ENCODE peak calls at places on chromosomes 2 and 18, in six cellular contexts. W, I, J, M, K and E are unnamed samples. For H3K4me1, the result is how much of the 10 kb centered on the place peaks cover.

GRCh38 chr18:33277431-33277830 is 163.1 kb downstream of the CCDC178 start:
- DNase-seq in W (no peak), I (no peak), J (no peak), M (no peak), K (no peak), E (no peak)

GRCh38 chr2:210302326-210302725 is 12.6 kb downstream of the MYL1 start:
- DNase-seq in W (no peak), I (peak), J (no peak), M (no peak), K (no peak), E (no peak)

GRCh38 chr18:2939317-2939716 is 73.6 kb downstream of the LPIN2 start:
- DNase-seq in W (no peak), I (no peak), J (no peak), M (no peak), K (no peak), E (no peak)

GRCh38 chr2:159455330-159455918 is 160.9 kb downstream of the BAZ2B start:
- DNase-seq in W (no peak), I (no peak), J (peak), M (no peak), K (no peak), E (no peak)

GRCh38 chr2:118032169-118033013 is 18.5 kb upstream of the CCDC93 start:
- DNase-seq in W (no peak), I (peak), J (peak), M (peak), K (no peak), E (no peak)

GRCh38 chr2:234814366-234814765 is 137.5 kb upstream of the SH3BP4 start:
- DNase-seq in W (no peak), I (no peak), J (no peak), M (no peak), K (no peak), E (no peak)

GRCh38 chr2:54149623-54150501 is 34.4 kb downstream of the ACYP2 start:
- DNase-seq in W (no peak), I (peak), J (peak), M (no peak), K (no peak), E (no peak)

GRCh38 chr2:231288535-231289078 is 90.2 kb downstream of the ARMC9 start:
- DNase-seq in W (no peak), I (no peak), J (no peak), M (no peak), K (no peak), E (no peak)

GRCh38 chr18:46751882-46752281 is 5.0 kb downstream of the ST8SIA5 start:
- DNase-seq in W (no peak), I (no peak), J (no peak), M (no peak), K (no peak), E (no peak)

GRCh38 chr18:54181856-54182612 is 42.4 kb downstream of the MBD2 start:
- DNase-seq in W (no peak), I (peak), J (peak), M (no peak), K (no peak), E (no peak)

GRCh38 chr2:239942090-239942489 is 83.1 kb downstream of the NDUFA10 start:
- DNase-seq in W (peak), I (no peak), J (no peak), M (no peak), K (no peak), E (no peak)

GRCh38 chr18:54713386-54713785 is 114.9 kb upstream of the RAB27B start:
- DNase-seq in W (no peak), I (no peak), J (no peak), M (no peak), K (no peak), E (peak)

GRCh38 chr2:219905640-219906039 is 278.2 kb downstream of the SLC4A3 start:
- DNase-seq in W (no peak), I (no peak), J (no peak), M (no peak), K (no peak), E (no peak)

GRCh38 chr2:219911541-219911940 is 284.1 kb downstream of the SLC4A3 start:
- DNase-seq in W (no peak), I (peak), J (peak), M (no peak), K (no peak), E (no peak)

GRCh38 chr2:219906114-219906693 is 278.8 kb downstream of the SLC4A3 start:
- DNase-seq in W (no peak), I (no peak), J (peak), M (no peak), K (no peak), E (no peak)

GRCh38 chr2:219912530-219912929 is 285.1 kb downstream of the SLC4A3 start:
- DNase-seq in W (no peak), I (peak), J (peak), M (no peak), K (no peak), E (no peak)

GRCh38 chr2:219908538-219908937 is 281.1 kb downstream of the SLC4A3 start:
- DNase-seq in W (no peak), I (no peak), J (no peak), M (no peak), K (no peak), E (no peak)
- H3K27ac ChIP-seq in W (no peak), I (no peak), J (no peak), M (no peak), K (no peak), E (no peak)

GRCh38 chr18:31105733-31106132 is 3.5 kb upstream of the DSC2 start:
- DNase-seq in W (no peak), I (no peak), J (no peak), M (no peak), K (no peak), E (no peak)

GRCh38 chr18:31102020-31102684 is at the start of gene DSC2:
- DNase-seq in W (peak), I (peak), J (no peak), M (no peak), K (no peak), E (no peak)

GRCh38 chr18:31103423-31103822 is 1.2 kb upstream of the DSC2 start:
- DNase-seq in W (no peak), I (no peak), J (no peak), M (no peak), K (no peak), E (no peak)

GRCh38 chr18:31102941-31103340 is 720 bp upstream of the DSC2 start:
- DNase-seq in W (no peak), I (no peak), J (no peak), M (no peak), K (no peak), E (no peak)

GRCh38 chr18:31104444-31104843 is 2.2 kb upstream of the DSC2 start:
- DNase-seq in W (no peak), I (no peak), J (no peak), M (no peak), K (no peak), E (no peak)
- H3K4me3 ChIP-seq in W (no peak), I (no peak), J (no peak), M (no peak), K (no peak), E (no peak)

GRCh38 chr2:36410681-36411080 is 55.1 kb downstream of the CRIM1 start:
- DNase-seq in W (no peak), I (no peak), J (no peak), M (no peak), K (no peak), E (no peak)

GRCh38 chr2:36407403-36407802 is 51.8 kb downstream of the CRIM1 start:
- DNase-seq in W (no peak), I (no peak), J (no peak), M (no peak), K (no peak), E (no peak)

GRCh38 chr2:36411962-36412444 is 56.4 kb downstream of the CRIM1 start:
- DNase-seq in W (no peak), I (no peak), J (no peak), M (no peak), K (no peak), E (no peak)

GRCh38 chr2:36408198-36408703 is 52.7 kb downstream of the CRIM1 start:
- DNase-seq in W (peak), I (peak), J (peak), M (no peak), K (no peak), E (no peak)

GRCh38 chr2:36409971-36410370 is 54.4 kb downstream of the CRIM1 start:
- DNase-seq in W (no peak), I (no peak), J (no peak), M (no peak), K (no peak), E (no peak)
- H3K4me1 ChIP-seq in W (half or more), I (under half), J (under half), M (under half), K (half or more), E (under half)

GRCh38 chr18:76951600-76952247 is 129.4 kb downstream of the ZNF236 start:
- DNase-seq in W (no peak), I (no peak), J (no peak), M (no peak), K (no peak), E (no peak)
- H3K27ac ChIP-seq in W (no peak), I (no peak), J (no peak), M (no peak), K (no peak), E (no peak)